ENCODE peak calls at places on chromosomes 16 and 17, in seven cellular contexts. I is cardiac muscle cell, Q is Peyer's patch, F is psoas muscle, O is sigmoid colon, Z is dorsolateral prefrontal cortex, Y is hepatocyte. G is an unnamed sample.

GRCh38 chr16:47461598-47462266 is 601 bp downstream of the PHKB start:
- DNase-seq in Z (no peak), Q (no peak), F (no peak), O (no peak), Y (peak; percentile 30), I (peak; percentile 60), G (peak; percentile 80)

GRCh38 chr17:17782425-17783120 is 54.2 kb downstream of the SREBF1 start:
- DNase-seq in Z (no peak), F (peak; percentile 42), Y (peak; percentile 54), I (peak; percentile 20), Q (no peak), O (no peak), G (no peak)

GRCh38 chr16:65121870-65122723 is at the start of gene CDH11:
- DNase-seq in I (peak; percentile 96), Z (peak; percentile 65), F (peak; percentile 56), Y (peak; percentile 90), O (peak; percentile 78), Q (peak; percentile 54), G (peak; percentile 37)

GRCh38 chr16:69917739-69918138 is 33.4 kb upstream of the CLEC18A start:
- DNase-seq in Y (peak; percentile 87), Z (no peak), F (peak; percentile 63), O (peak; percentile 86), Q (no peak), I (peak; percentile 98), G (peak; percentile 94)

GRCh38 chr17:55735784-55736405 is 13.2 kb upstream of the TMEM100 start:
- DNase-seq in Y (peak; percentile 78), F (no peak), Q (no peak), I (peak; percentile 75), Z (no peak), O (peak; percentile 69), G (peak; percentile 49)

GRCh38 chr16:26360867-26361266 is 669.1 kb downstream of the HS3ST4 start:
- DNase-seq in I (no peak), Q (no peak), O (no peak), F (no peak), Y (no peak), Z (no peak), G (no peak)

GRCh38 chr17:72419866-72420774 is 299.3 kb downstream of the SOX9 start:
- DNase-seq in O (no peak), Y (peak; percentile 57), Z (peak; percentile 67), F (no peak), Q (no peak), I (no peak), G (no peak)

GRCh38 chr17:15944720-15945492 is at the start of gene ADORA2B:
- DNase-seq in Y (peak; percentile 80), O (peak; percentile 78), F (peak; percentile 66), Q (peak; percentile 79), Z (no peak), I (peak; percentile 89), G (peak; percentile 40)

GRCh38 chr17:48478224-48479013 is 48.4 kb upstream of the SKAP1 start:
- DNase-seq in O (no peak), Y (no peak), Q (no peak), Z (no peak), I (peak; percentile 51), F (no peak), G (no peak)

GRCh38 chr17:14417336-14417735 is 116.5 kb downstream of the HS3ST3B1 start:
- DNase-seq in Y (no peak), Z (no peak), Q (no peak), I (no peak), O (no peak), F (no peak), G (no peak)

GRCh38 chr16:20799599-20799998 is 6.7 kb downstream of the ERI2 start:
- DNase-seq in Q (no peak), I (peak; percentile 46), Z (no peak), O (no peak), Y (peak; percentile 39), F (no peak), G (peak; percentile 23)

GRCh38 chr17:1673041-1673790 is 11.5 kb downstream of the PRPF8 start:
- DNase-seq in Y (no peak), I (no peak), Q (no peak), O (peak; percentile 67), Z (no peak), F (no peak), G (no peak)

GRCh38 chr17:41496803-41497484 is 7.2 kb upstream of the KRT36 start:
- DNase-seq in Z (no peak), F (peak; percentile 61), I (peak; percentile 93), Q (peak; percentile 86), O (no peak), Y (peak; percentile 79), G (peak; percentile 87)

GRCh38 chr16:19138601-19139000 is 24.8 kb downstream of the ITPRIPL2 start:
- DNase-seq in Q (no peak), O (peak; percentile 94), F (peak; percentile 67), Y (peak; percentile 73), I (peak; percentile 71), Z (no peak), G (peak; percentile 97)

GRCh38 chr16:28140788-28141618 is 70.8 kb downstream of the XPO6 start:
- DNase-seq in Y (no peak), I (no peak), O (no peak), Z (no peak), F (no peak), Q (no peak), G (peak; percentile 79)

GRCh38 chr16:50209548-50210265 is 56.6 kb downstream of the TENT4B start:
- DNase-seq in Y (peak; percentile 41), I (no peak), Q (peak; percentile 59), F (no peak), Z (no peak), O (no peak), G (no peak)

GRCh38 chr17:59167571-59168001 is 12.0 kb downstream of the PRR11 start:
- DNase-seq in Z (no peak), F (no peak), I (peak; percentile 35), O (no peak), Y (no peak), Q (no peak), G (peak; percentile 72)

GRCh38 chr17:64073771-64074703 is 53.6 kb upstream of the ICAM2 start:
- DNase-seq in I (no peak), Y (no peak), Z (no peak), Q (no peak), F (no peak), O (no peak), G (no peak)

GRCh38 chr16:77070683-77071082 is 120.3 kb upstream of the MON1B start:
- DNase-seq in I (no peak), F (no peak), Q (no peak), Y (no peak), Z (no peak), O (no peak), G (no peak)

GRCh38 chr17:41792835-41793748 is 6.6 kb upstream of the JUP start:
- DNase-seq in Y (peak; percentile 92), O (no peak), Q (peak; percentile 88), I (peak; percentile 92), Z (no peak), F (no peak), G (peak; percentile 90)

GRCh38 chr16:9105189-9105588 is 13.7 kb downstream of the HAPSTR1 start:
- DNase-seq in Z (no peak), O (no peak), Q (no peak), F (no peak), Y (no peak), I (no peak), G (no peak)

GRCh38 chr17:60229189-60229802 is 79.5 kb downstream of the CA4 start:
- DNase-seq in Z (no peak), Q (no peak), F (no peak), I (peak; percentile 13), O (no peak), Y (no peak), G (no peak)
- TF ChIP-seq CTCF in Z (no peak), Q (no peak), F (no peak), I (no peak), O (no peak), Y (peak; percentile 28), G (no peak)

GRCh38 chr17:74860999-74861553 is 1.4 kb upstream of the GRIN2C start:
- DNase-seq in O (no peak), F (no peak), I (no peak), Y (no peak), Q (no peak), Z (no peak), G (no peak)

GRCh38 chr17:74862108-74862901 is 2.6 kb upstream of the GRIN2C start:
- DNase-seq in Q (peak; percentile 71), Z (peak; percentile 69), I (peak; percentile 63), Y (peak; percentile 76), F (peak; percentile 66), O (peak; percentile 79), G (no peak)

GRCh38 chr17:74860229-74860998 is 729 bp upstream of the GRIN2C start:
- DNase-seq in F (no peak), I (no peak), Q (no peak), O (no peak), Z (no peak), Y (no peak), G (no peak)

GRCh38 chr17:74862919-74863318 is 3.2 kb upstream of the GRIN2C start:
- DNase-seq in Q (no peak), Y (no peak), O (no peak), Z (no peak), F (no peak), I (no peak), G (no peak)

GRCh38 chr17:74861554-74862107 is 1.9 kb upstream of the GRIN2C start:
- DNase-seq in I (no peak), F (no peak), Z (no peak), Y (no peak), Q (no peak), O (no peak), G (no peak)
- H3K4me3 ChIP-seq in I (no peak overlapping the region), F (peak overlapping the region; percentile 35), Z (peak overlapping the region; percentile 63), Y (no peak overlapping the region), Q (peak overlapping the region; percentile 37), O (no peak overlapping the region), G (no peak overlapping the region)

DNA sequence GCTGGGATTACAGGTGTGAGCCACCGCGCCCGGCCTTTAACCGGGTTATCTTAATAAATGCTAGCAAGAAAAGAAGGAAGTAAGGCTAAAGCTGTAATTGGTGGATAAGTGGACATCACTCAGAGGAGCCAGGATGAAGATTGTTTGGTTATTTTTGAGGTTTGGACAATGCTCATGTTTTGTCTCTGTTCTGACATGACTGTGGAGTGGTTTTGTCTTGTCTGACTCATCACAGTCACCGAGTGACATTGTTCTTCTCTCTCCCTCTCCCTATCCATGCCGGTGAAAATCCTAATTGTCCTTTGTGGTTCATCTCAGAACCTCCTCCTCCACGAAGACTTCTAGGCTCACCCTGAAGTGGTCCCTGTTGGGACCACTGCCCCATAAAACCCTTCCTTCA is 23.5 kb upstream of the GRIN2A start:
- DNase-seq in O (no peak), Q (no peak), Y (no peak), Z (no peak), F (no peak), I (no peak), G (no peak)
- H3K27me3 ChIP-seq in O (no peaks in the 10 kb centered on the region), Q (no peaks in the 10 kb centered on the region), Y (no peaks in the 10 kb centered on the region), Z (no peaks in the 10 kb centered on the region), F (no peaks in the 10 kb centered on the region), I (no peaks in the 10 kb centered on the region), G (no peaks in the 10 kb centered on the region)

DNA sequence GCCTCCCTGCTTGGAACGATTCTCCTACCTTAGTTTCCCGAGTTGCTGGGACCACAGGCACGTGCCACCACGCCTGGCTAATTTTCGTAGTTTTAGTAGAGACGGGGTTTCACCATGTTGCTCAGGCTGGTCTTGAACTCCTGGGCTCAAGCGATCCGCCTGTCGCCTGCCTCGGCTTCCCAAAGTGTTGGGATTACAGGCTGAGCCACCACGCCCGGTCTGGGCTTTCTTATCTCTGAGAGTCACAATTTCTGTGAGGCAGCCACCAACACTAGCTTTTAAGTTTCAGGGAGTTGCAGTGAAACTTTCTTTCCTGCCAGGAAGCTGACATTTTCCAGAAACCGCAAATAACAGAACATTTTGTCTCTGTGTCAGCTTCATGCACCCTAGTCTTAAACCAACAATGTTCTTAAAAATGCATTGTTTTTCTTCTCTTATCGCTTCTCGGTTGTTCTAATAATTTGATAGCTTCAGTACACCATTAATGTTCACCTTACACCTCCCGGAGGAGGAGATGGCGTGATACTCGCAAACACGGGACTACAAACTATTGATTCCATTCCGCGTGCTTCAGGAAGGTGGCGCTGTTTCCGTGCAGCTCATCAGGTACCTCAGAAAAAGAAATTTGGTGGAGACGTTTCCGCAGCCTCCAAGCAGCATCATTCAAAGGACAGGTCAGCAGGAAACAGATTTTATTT is 7.4 kb upstream of the DHRS7B start:
- DNase-seq in I (peak; percentile 78), Q (peak; percentile 58), O (peak; percentile 86), F (peak; percentile 65), Z (peak; percentile 75), Y (peak; percentile 72), G (peak; percentile 55)
- TF ChIP-seq CTCF in I (peak; percentile 89), Q (peak; percentile 71), O (peak; percentile 77), F (peak; percentile 84), Z (peak; percentile 85), Y (peak; percentile 90), G (peak; percentile 83)